ENCODE peak calls at places on chromosomes 4 and X, in five cellular contexts. One of them, this sample, is unnamed. For H3K36me3, the result is how much of the 10 kb centered on the place peaks cover.

GRCh38 chr4:173170210-173170778 is 1.7 kb downstream of the GALNT7 start:
- DNase-seq in BE2C: no peak
- DNase-seq in left ventricle myocardium inferior: no peak
- DNase-seq in fibroblast of lung: peak
- DNase-seq in heart left ventricle: no peak
- DNase-seq in this sample: no peak

GRCh38 chr4:184251680-184252000 is 34.0 kb upstream of the ENPP6 start:
- DNase-seq in heart left ventricle: no peak
- DNase-seq in left ventricle myocardium inferior: no peak
- DNase-seq in BE2C: no peak
- DNase-seq in fibroblast of lung: no peak
- DNase-seq in this sample: no peak

GRCh38 chr4:133146574-133147198 is 2.4 kb upstream of the PCDH10 start:
- DNase-seq in heart left ventricle: peak
- DNase-seq in BE2C: peak
- DNase-seq in left ventricle myocardium inferior: no peak
- DNase-seq in fibroblast of lung: peak
- DNase-seq in this sample: peak

GRCh38 chr4:61462451-61463326 is 262.6 kb downstream of the ADGRL3 start:
- DNase-seq in fibroblast of lung: peak
- DNase-seq in heart left ventricle: no peak
- DNase-seq in left ventricle myocardium inferior: no peak
- DNase-seq in BE2C: no peak
- DNase-seq in this sample: peak

GRCh38 chrX:150486011-150486410 is 82.4 kb upstream of the MTM1 start:
- DNase-seq in fibroblast of lung: peak
- DNase-seq in heart left ventricle: no peak
- DNase-seq in left ventricle myocardium inferior: peak
- DNase-seq in BE2C: peak
- DNase-seq in this sample: peak

GRCh38 chr4:185726931-185727330 is 85.1 kb downstream of the SORBS2 start:
- DNase-seq in heart left ventricle: no peak
- DNase-seq in BE2C: peak
- DNase-seq in left ventricle myocardium inferior: no peak
- DNase-seq in fibroblast of lung: peak
- DNase-seq in this sample: no peak

GRCh38 chr4:53744446-53745160 is 153.3 kb upstream of the LNX1 start:
- DNase-seq in fibroblast of lung: no peak
- DNase-seq in heart left ventricle: no peak
- DNase-seq in BE2C: peak
- DNase-seq in left ventricle myocardium inferior: no peak
- DNase-seq in this sample: no peak

GRCh38 chr4:26131711-26132110 is 189.1 kb upstream of the RBPJ start:
- DNase-seq in left ventricle myocardium inferior: no peak
- DNase-seq in BE2C: no peak
- DNase-seq in heart left ventricle: no peak
- DNase-seq in fibroblast of lung: no peak
- DNase-seq in this sample: no peak

GRCh38 chr4:90127223-90127705 is at the start of gene CCSER1:
- DNase-seq in fibroblast of lung: peak
- DNase-seq in left ventricle myocardium inferior: peak
- DNase-seq in heart left ventricle: peak
- DNase-seq in BE2C: peak
- DNase-seq in this sample: peak

GRCh38 chr4:17636696-17637351 is 22.4 kb downstream of the MED28 start:
- DNase-seq in heart left ventricle: peak
- DNase-seq in BE2C: peak
- DNase-seq in left ventricle myocardium inferior: peak
- DNase-seq in fibroblast of lung: peak
- DNase-seq in this sample: peak

GRCh38 chr4:17635056-17635455 is 20.6 kb downstream of the MED28 start:
- DNase-seq in BE2C: no peak
- DNase-seq in left ventricle myocardium inferior: no peak
- DNase-seq in heart left ventricle: no peak
- DNase-seq in fibroblast of lung: no peak
- DNase-seq in this sample: no peak

GRCh38 chr4:17636341-17636695 is 21.9 kb downstream of the MED28 start:
- DNase-seq in fibroblast of lung: no peak
- DNase-seq in heart left ventricle: no peak
- DNase-seq in BE2C: no peak
- DNase-seq in left ventricle myocardium inferior: no peak
- DNase-seq in this sample: no peak

GRCh38 chr4:17630228-17630627 is 15.8 kb downstream of the MED28 start:
- DNase-seq in left ventricle myocardium inferior: no peak
- DNase-seq in fibroblast of lung: no peak
- DNase-seq in heart left ventricle: no peak
- DNase-seq in BE2C: no peak
- DNase-seq in this sample: no peak

GRCh38 chr4:17633600-17633999 is 19.2 kb downstream of the MED28 start:
- DNase-seq in heart left ventricle: no peak
- DNase-seq in left ventricle myocardium inferior: no peak
- DNase-seq in BE2C: no peak
- DNase-seq in fibroblast of lung: no peak
- DNase-seq in this sample: no peak
- H3K36me3 ChIP-seq in heart left ventricle: half or more
- H3K36me3 ChIP-seq in left ventricle myocardium inferior: half or more
- H3K36me3 ChIP-seq in BE2C: under half
- H3K36me3 ChIP-seq in fibroblast of lung: under half
- H3K36me3 ChIP-seq in this sample: half or more

DNA sequence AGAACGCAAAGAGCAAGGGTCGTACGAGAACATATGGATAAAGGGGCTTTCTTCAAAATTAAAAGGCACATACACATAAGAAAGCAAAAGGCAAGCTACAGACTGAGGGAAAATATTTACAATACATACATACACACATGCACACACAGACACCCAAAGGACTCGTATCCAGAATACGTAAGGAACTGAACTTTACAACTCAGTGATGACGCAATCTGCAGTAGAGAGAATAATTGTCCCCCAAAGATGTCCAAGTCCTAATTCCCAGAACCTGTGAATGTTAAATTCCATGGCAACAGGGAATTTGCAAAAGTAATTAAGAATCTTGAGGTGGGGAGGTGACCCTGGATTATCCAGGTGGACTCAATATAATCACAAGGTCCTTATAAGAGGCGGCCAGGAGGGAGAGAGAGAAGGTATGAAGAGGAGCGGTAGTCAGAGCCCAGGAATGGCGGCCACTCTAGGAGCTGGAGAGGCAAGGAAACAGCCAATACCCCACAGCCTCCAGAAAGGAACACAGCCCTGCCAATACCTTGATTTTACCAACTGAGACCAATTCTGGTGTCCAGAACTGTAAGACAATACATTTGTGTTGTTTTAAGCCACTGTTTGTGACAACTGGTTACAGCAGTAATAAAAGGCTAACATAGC is 27.5 kb upstream of the STS start:
- DNase-seq in left ventricle myocardium inferior: no peak
- DNase-seq in fibroblast of lung: no peak
- DNase-seq in heart left ventricle: no peak
- DNase-seq in BE2C: no peak
- DNase-seq in this sample: no peak
- H3K4me3 ChIP-seq in left ventricle myocardium inferior: no peak
- H3K4me3 ChIP-seq in fibroblast of lung: no peak
- H3K4me3 ChIP-seq in heart left ventricle: no peak
- H3K4me3 ChIP-seq in BE2C: no peak
- H3K4me3 ChIP-seq in this sample: peak

DNA sequence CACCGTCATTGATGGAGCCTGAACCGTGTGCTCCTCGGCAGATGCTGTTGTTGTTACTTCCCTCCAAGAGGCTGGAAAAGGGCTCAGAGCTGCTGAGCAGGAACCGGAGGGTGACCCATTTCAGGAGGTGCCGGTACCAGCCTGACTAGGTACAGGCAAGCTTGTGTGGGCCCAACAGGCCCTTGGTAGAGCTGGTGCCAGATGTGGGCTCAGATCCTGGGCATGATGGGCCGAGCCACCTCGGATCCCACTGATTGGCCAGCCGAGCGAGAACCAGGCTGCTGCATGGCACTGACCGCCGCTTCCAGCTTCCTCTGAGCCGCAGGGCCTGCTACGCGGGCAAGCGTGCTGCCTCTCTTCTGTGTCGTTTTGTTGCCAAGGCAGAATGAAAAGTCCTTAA is 33.7 kb downstream of the NOP14 start:
- DNase-seq in left ventricle myocardium inferior: no peak
- DNase-seq in BE2C: no peak
- DNase-seq in heart left ventricle: no peak
- DNase-seq in fibroblast of lung: no peak
- DNase-seq in this sample: no peak
- H3K36me3 ChIP-seq in left ventricle myocardium inferior: half or more
- H3K36me3 ChIP-seq in BE2C: under half
- H3K36me3 ChIP-seq in heart left ventricle: half or more
- H3K36me3 ChIP-seq in fibroblast of lung: under half
- H3K36me3 ChIP-seq in this sample: half or more

GRCh38 chr4:156322592-156322991 is 368.9 kb upstream of the CTSO start:
- DNase-seq in BE2C: no peak
- DNase-seq in fibroblast of lung: peak
- DNase-seq in left ventricle myocardium inferior: no peak
- DNase-seq in heart left ventricle: no peak
- DNase-seq in this sample: peak

DNA sequence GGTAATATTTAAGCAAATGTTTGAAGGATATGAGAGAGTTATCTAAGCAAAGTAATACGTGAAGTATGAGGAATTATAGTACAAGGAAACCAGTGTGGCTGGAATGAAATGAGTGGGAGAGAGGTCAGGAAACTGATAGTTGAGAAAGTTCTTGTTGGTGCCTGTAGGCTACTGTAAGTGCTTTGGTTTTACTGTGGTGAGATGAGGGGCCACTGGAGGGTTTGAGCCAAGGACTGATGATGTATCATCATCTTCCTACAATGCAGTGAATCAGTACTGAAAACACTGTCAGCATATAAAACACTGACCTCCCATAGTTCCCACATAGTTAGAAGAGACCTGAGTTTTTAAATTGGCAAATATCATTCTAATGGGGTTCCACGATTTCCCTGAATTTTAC is 367.5 kb upstream of the CTSO start:
- DNase-seq in BE2C: no peak
- DNase-seq in fibroblast of lung: peak
- DNase-seq in left ventricle myocardium inferior: no peak
- DNase-seq in heart left ventricle: no peak
- DNase-seq in this sample: peak
- H3K4me3 ChIP-seq in BE2C: no peak
- H3K4me3 ChIP-seq in fibroblast of lung: no peak
- H3K4me3 ChIP-seq in left ventricle myocardium inferior: no peak
- H3K4me3 ChIP-seq in heart left ventricle: no peak
- H3K4me3 ChIP-seq in this sample: no peak

GRCh38 chr4:5797866-5798265 is 86.9 kb downstream of the EVC start:
- DNase-seq in left ventricle myocardium inferior: no peak
- DNase-seq in BE2C: no peak
- DNase-seq in fibroblast of lung: no peak
- DNase-seq in heart left ventricle: no peak
- DNase-seq in this sample: no peak

GRCh38 chr4:5799406-5799805 is 88.4 kb downstream of the EVC start:
- DNase-seq in BE2C: no peak
- DNase-seq in heart left ventricle: no peak
- DNase-seq in left ventricle myocardium inferior: no peak
- DNase-seq in fibroblast of lung: no peak
- DNase-seq in this sample: no peak

GRCh38 chr4:5800496-5800895 is 89.5 kb downstream of the EVC start:
- DNase-seq in left ventricle myocardium inferior: no peak
- DNase-seq in BE2C: no peak
- DNase-seq in fibroblast of lung: no peak
- DNase-seq in heart left ventricle: no peak
- DNase-seq in this sample: no peak

GRCh38 chr4:5798447-5798846 is 87.4 kb downstream of the EVC start:
- DNase-seq in left ventricle myocardium inferior: peak
- DNase-seq in BE2C: peak
- DNase-seq in fibroblast of lung: no peak
- DNase-seq in heart left ventricle: peak
- DNase-seq in this sample: no peak

GRCh38 chr4:5798946-5799345 is 87.9 kb downstream of the EVC start:
- DNase-seq in fibroblast of lung: no peak
- DNase-seq in heart left ventricle: no peak
- DNase-seq in BE2C: no peak
- DNase-seq in left ventricle myocardium inferior: no peak
- DNase-seq in this sample: no peak
- H3K36me3 ChIP-seq in fibroblast of lung: under half
- H3K36me3 ChIP-seq in heart left ventricle: under half
- H3K36me3 ChIP-seq in BE2C: under half
- H3K36me3 ChIP-seq in left ventricle myocardium inferior: under half
- H3K36me3 ChIP-seq in this sample: half or more

GRCh38 chrX:75154871-75155270 is 1.2 kb downstream of the ABCB7 start:
- DNase-seq in fibroblast of lung: no peak
- DNase-seq in BE2C: no peak
- DNase-seq in heart left ventricle: no peak
- DNase-seq in left ventricle myocardium inferior: no peak
- DNase-seq in this sample: no peak
- H3K4me3 ChIP-seq in fibroblast of lung: no peak
- H3K4me3 ChIP-seq in BE2C: peak
- H3K4me3 ChIP-seq in heart left ventricle: peak
- H3K4me3 ChIP-seq in left ventricle myocardium inferior: peak
- H3K4me3 ChIP-seq in this sample: peak

DNA sequence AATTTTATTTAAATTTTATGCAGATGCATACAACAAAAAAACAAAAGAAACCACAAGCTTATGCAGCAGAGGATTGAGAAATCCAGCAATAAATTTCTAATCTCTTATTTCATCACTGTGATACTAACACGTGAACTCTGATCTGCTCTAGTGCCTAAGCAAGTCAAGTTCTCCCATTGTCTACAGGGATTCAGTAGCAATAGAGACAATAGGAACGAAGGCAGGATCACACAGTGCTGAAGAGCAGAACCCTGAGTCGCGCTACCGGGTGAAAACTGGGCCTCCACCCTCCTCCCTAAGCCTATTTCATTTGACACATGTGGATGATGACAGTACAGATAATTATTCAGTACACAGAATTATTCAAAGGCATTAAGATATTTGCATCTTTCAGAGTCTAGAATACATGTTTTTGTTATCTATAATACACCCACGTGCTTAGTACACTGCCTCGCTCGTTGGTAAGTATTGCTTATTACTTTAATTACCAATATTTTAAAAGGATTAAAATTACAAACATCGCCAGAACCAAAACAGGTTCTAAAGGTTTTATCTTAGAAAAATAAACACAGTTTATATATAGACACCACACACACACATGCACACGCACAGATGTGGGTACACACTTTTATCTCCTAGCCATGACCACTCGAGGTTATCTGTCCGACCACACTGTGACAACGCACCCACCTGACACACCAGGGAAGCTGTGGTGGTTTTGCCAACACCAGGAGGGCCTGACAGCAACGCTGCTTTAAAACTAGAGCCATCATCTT is 60.1 kb downstream of the RFC1 start:
- DNase-seq in left ventricle myocardium inferior: peak
- DNase-seq in fibroblast of lung: peak
- DNase-seq in BE2C: no peak
- DNase-seq in heart left ventricle: no peak
- DNase-seq in this sample: no peak
- H3K36me3 ChIP-seq in left ventricle myocardium inferior: half or more
- H3K36me3 ChIP-seq in fibroblast of lung: under half
- H3K36me3 ChIP-seq in BE2C: under half
- H3K36me3 ChIP-seq in heart left ventricle: half or more
- H3K36me3 ChIP-seq in this sample: half or more

GRCh38 chr4:139886798-139887197 is 221.2 kb downstream of the MGST2 start:
- DNase-seq in BE2C: no peak
- DNase-seq in heart left ventricle: no peak
- DNase-seq in left ventricle myocardium inferior: no peak
- DNase-seq in fibroblast of lung: no peak
- DNase-seq in this sample: peak
- H3K4me3 ChIP-seq in BE2C: peak
- H3K4me3 ChIP-seq in heart left ventricle: peak
- H3K4me3 ChIP-seq in left ventricle myocardium inferior: peak
- H3K4me3 ChIP-seq in fibroblast of lung: peak
- H3K4me3 ChIP-seq in this sample: peak

This sample was measured in adipocyte.